ENCODE peak calls at places on chromosome 9, in four cellular contexts. F is NCI-H1092 treated with DMSO at 0.1 percent for 48 hours; Z is amygdala; B is activated T-helper 2 cell treated with anti-CD3 and anti-CD28 coated beads, Interferon-gamma antibody, Interleukin-2, Interleukin-4, amounts not matched to agents 10 μg/mL and 5 μg/mL and 100 μg/mL, durations not matched to agents 14 hours and 24 hours and 36 hours. E is an unnamed sample.

GRCh38 chr9:115757461-115757860 is 396.1 kb upstream of the PAPPA start:
- DNase-seq in F (no peak), Z (no peak), B (no peak), E (no peak)

GRCh38 chr9:112286906-112287305 is 46.5 kb downstream of the PTBP3 start:
- DNase-seq in F (no peak), Z (no peak), B (no peak), E (no peak)

GRCh38 chr9:3526903-3527652 is 1.3 kb upstream of the RFX3 start:
- DNase-seq in F (peak), Z (peak), B (no peak), E (peak)

GRCh38 chr9:131986576-131986975 is 93.1 kb downstream of the MED27 start:
- DNase-seq in F (peak), Z (no peak), B (no peak), E (no peak)

GRCh38 chr9:132114102-132114707 is 34.5 kb upstream of the MED27 start:
- DNase-seq in F (no peak), Z (peak), B (peak), E (peak)

GRCh38 chr9:16417101-16417500 is 453.4 kb downstream of the BNC2 start:
- DNase-seq in F (peak), Z (no peak), B (no peak), E (no peak)

GRCh38 chr9:94932647-94933415 is 206.3 kb downstream of the AOPEP start:
- DNase-seq in F (no peak), Z (no peak), B (no peak), E (no peak)

GRCh38 chr9:88106492-88106891 is 31.8 kb downstream of the SPATA31C2 start:
- DNase-seq in F (peak), Z (no peak), B (no peak), E (no peak)

GRCh38 chr9:130561056-130561455 is 18.3 kb upstream of the FUBP3 start:
- DNase-seq in F (no peak), Z (no peak), B (no peak), E (no peak)

GRCh38 chr9:98862936-98863335 is 55.5 kb downstream of the GALNT12 start:
- DNase-seq in F (no peak), Z (no peak), B (no peak), E (no peak)

GRCh38 chr9:14189146-14189545 is 124.8 kb downstream of the NFIB start:
- DNase-seq in F (no peak), Z (no peak), B (no peak), E (no peak)

GRCh38 chr9:131869312-131869711 is 129.4 kb upstream of the RAPGEF1 start:
- DNase-seq in F (no peak), Z (no peak), B (no peak), E (no peak)

GRCh38 chr9:117034862-117035261 is 347.8 kb downstream of the TRIM32 start:
- DNase-seq in F (no peak), Z (no peak), B (no peak), E (no peak)

GRCh38 chr9:95107976-95108375 is 209.5 kb downstream of the FANCC start:
- DNase-seq in F (no peak), Z (no peak), B (no peak), E (no peak)

E was measured in C1 segment of cervical spinal cord.